ENCODE peak calls at places on chromosome 21, in eight cellular contexts. One of them, this sample, is unnamed.

GRCh38 chr21:32087452-32087851 is 191.4 kb downstream of the MIS18A start:
- DNase-seq in EL: no peak
- DNase-seq in activated CD4-positive, alpha-beta T cell treated with anti-CD3 and anti-CD28 coated beads, Interleukin-2, amount 50 U/mL, for 1 hour: no peak
- DNase-seq in GM23248: no peak
- DNase-seq in HCT116: no peak
- DNase-seq in body of pancreas: no peak
- DNase-seq in NCI-H1436: no peak
- DNase-seq in IMR-90: no peak
- DNase-seq in this sample: no peak

GRCh38 chr21:30900881-30901280 is 19.5 kb upstream of the KRTAP11-1 start:
- DNase-seq in body of pancreas: no peak
- DNase-seq in IMR-90: no peak
- DNase-seq in activated CD4-positive, alpha-beta T cell treated with anti-CD3 and anti-CD28 coated beads, Interleukin-2, amount 50 U/mL, for 1 hour: no peak
- DNase-seq in GM23248: no peak
- DNase-seq in HCT116: no peak
- DNase-seq in EL: no peak
- DNase-seq in NCI-H1436: no peak
- DNase-seq in this sample: no peak

GRCh38 chr21:27129215-27129614 is 162.3 kb upstream of the ADAMTS5 start:
- DNase-seq in body of pancreas: no peak
- DNase-seq in NCI-H1436: no peak
- DNase-seq in HCT116: no peak
- DNase-seq in GM23248: no peak
- DNase-seq in IMR-90: no peak
- DNase-seq in activated CD4-positive, alpha-beta T cell treated with anti-CD3 and anti-CD28 coated beads, Interleukin-2, amount 50 U/mL, for 1 hour: no peak
- DNase-seq in EL: peak; percentile 4
- DNase-seq in this sample: peak; percentile 40

GRCh38 chr21:45172408-45172807 is 98.0 kb downstream of the ADARB1 start:
- DNase-seq in HCT116: no peak
- DNase-seq in IMR-90: no peak
- DNase-seq in GM23248: no peak
- DNase-seq in body of pancreas: no peak
- DNase-seq in activated CD4-positive, alpha-beta T cell treated with anti-CD3 and anti-CD28 coated beads, Interleukin-2, amount 50 U/mL, for 1 hour: no peak
- DNase-seq in EL: no peak
- DNase-seq in NCI-H1436: no peak
- DNase-seq in this sample: no peak

GRCh38 chr21:45579383-45580180 is 37.3 kb upstream of the SLC19A1 start:
- DNase-seq in NCI-H1436: no peak
- DNase-seq in GM23248: no peak
- DNase-seq in body of pancreas: no peak
- DNase-seq in IMR-90: no peak
- DNase-seq in HCT116: no peak
- DNase-seq in activated CD4-positive, alpha-beta T cell treated with anti-CD3 and anti-CD28 coated beads, Interleukin-2, amount 50 U/mL, for 1 hour: no peak
- DNase-seq in EL: no peak
- DNase-seq in this sample: no peak

GRCh38 chr21:26147535-26147934 is 23.0 kb downstream of the APP start:
- DNase-seq in IMR-90: no peak
- DNase-seq in NCI-H1436: no peak
- DNase-seq in HCT116: no peak
- DNase-seq in GM23248: no peak
- DNase-seq in EL: no peak
- DNase-seq in body of pancreas: no peak
- DNase-seq in activated CD4-positive, alpha-beta T cell treated with anti-CD3 and anti-CD28 coated beads, Interleukin-2, amount 50 U/mL, for 1 hour: no peak
- DNase-seq in this sample: no peak

GRCh38 chr21:42586406-42586805 is 67.0 kb upstream of the PDE9A start:
- DNase-seq in activated CD4-positive, alpha-beta T cell treated with anti-CD3 and anti-CD28 coated beads, Interleukin-2, amount 50 U/mL, for 1 hour: no peak
- DNase-seq in EL: no peak
- DNase-seq in HCT116: no peak
- DNase-seq in GM23248: no peak
- DNase-seq in IMR-90: no peak
- DNase-seq in body of pancreas: no peak
- DNase-seq in NCI-H1436: no peak
- DNase-seq in this sample: no peak

GRCh38 chr21:36330904-36331303 is 10.9 kb downstream of the MORC3 start:
- DNase-seq in NCI-H1436: peak; percentile 3
- DNase-seq in activated CD4-positive, alpha-beta T cell treated with anti-CD3 and anti-CD28 coated beads, Interleukin-2, amount 50 U/mL, for 1 hour: peak; percentile 51
- DNase-seq in IMR-90: peak; percentile 60
- DNase-seq in EL: peak; percentile 62
- DNase-seq in GM23248: peak; percentile 71
- DNase-seq in HCT116: peak; percentile 27
- DNase-seq in body of pancreas: peak; percentile 51
- DNase-seq in this sample: peak; percentile 72

GRCh38 chr21:28138272-28138671 is 854.4 kb downstream of the LTN1 start:
- DNase-seq in GM23248: no peak
- DNase-seq in body of pancreas: no peak
- DNase-seq in activated CD4-positive, alpha-beta T cell treated with anti-CD3 and anti-CD28 coated beads, Interleukin-2, amount 50 U/mL, for 1 hour: no peak
- DNase-seq in NCI-H1436: no peak
- DNase-seq in IMR-90: peak; percentile 25
- DNase-seq in HCT116: no peak
- DNase-seq in EL: peak; percentile 70
- DNase-seq in this sample: peak; percentile 92

GRCh38 chr21:43371786-43372185 is 55.1 kb downstream of the SIK1 start:
- DNase-seq in EL: no peak
- DNase-seq in activated CD4-positive, alpha-beta T cell treated with anti-CD3 and anti-CD28 coated beads, Interleukin-2, amount 50 U/mL, for 1 hour: no peak
- DNase-seq in NCI-H1436: no peak
- DNase-seq in HCT116: no peak
- DNase-seq in body of pancreas: no peak
- DNase-seq in GM23248: no peak
- DNase-seq in IMR-90: no peak
- DNase-seq in this sample: no peak

GRCh38 chr21:29335720-29336119 is 37.0 kb downstream of the BACH1 start:
- DNase-seq in IMR-90: peak; percentile 61
- DNase-seq in body of pancreas: no peak
- DNase-seq in EL: peak; percentile 68
- DNase-seq in activated CD4-positive, alpha-beta T cell treated with anti-CD3 and anti-CD28 coated beads, Interleukin-2, amount 50 U/mL, for 1 hour: no peak
- DNase-seq in HCT116: no peak
- DNase-seq in NCI-H1436: no peak
- DNase-seq in GM23248: peak; percentile 73
- DNase-seq in this sample: peak; percentile 73

GRCh38 chr21:35748683-35749314 is 311.5 kb downstream of the SETD4 start:
- DNase-seq in EL: no peak
- DNase-seq in NCI-H1436: no peak
- DNase-seq in IMR-90: no peak
- DNase-seq in activated CD4-positive, alpha-beta T cell treated with anti-CD3 and anti-CD28 coated beads, Interleukin-2, amount 50 U/mL, for 1 hour: no peak
- DNase-seq in HCT116: no peak
- DNase-seq in GM23248: no peak
- DNase-seq in body of pancreas: no peak
- DNase-seq in this sample: no peak

GRCh38 chr21:43600642-43601397 is 58.5 kb downstream of the HSF2BP start:
- DNase-seq in HCT116: no peak
- DNase-seq in activated CD4-positive, alpha-beta T cell treated with anti-CD3 and anti-CD28 coated beads, Interleukin-2, amount 50 U/mL, for 1 hour: no peak
- DNase-seq in GM23248: peak; percentile 91
- DNase-seq in body of pancreas: no peak
- DNase-seq in NCI-H1436: no peak
- DNase-seq in EL: peak; percentile 92
- DNase-seq in IMR-90: peak; percentile 95
- DNase-seq in this sample: peak; percentile 94

GRCh38 chr21:25640671-25641292 is 1.7 kb downstream of the JAM2 start:
- DNase-seq in NCI-H1436: no peak
- DNase-seq in HCT116: no peak
- DNase-seq in IMR-90: no peak
- DNase-seq in EL: no peak
- DNase-seq in body of pancreas: no peak
- DNase-seq in activated CD4-positive, alpha-beta T cell treated with anti-CD3 and anti-CD28 coated beads, Interleukin-2, amount 50 U/mL, for 1 hour: no peak
- DNase-seq in GM23248: peak; percentile 9
- DNase-seq in this sample: no peak